ENCODE peak calls at places on chromosomes 12 and 14, in eight cellular contexts. N, A, E, Q, Z, O, R and V are unnamed samples.
A peak's percentile ranks its signal among the peaks of the same experiment; 100 is the strongest.

GRCh38 chr14:89635615-89636014 is 218.6 kb upstream of the FOXN3 start:
- DNase-seq in A (no peak), Q (no peak), Z (no peak), N (no peak), O (no peak), E (no peak), R (no peak), V (no peak)

GRCh38 chr12:103169-103981 is 36.8 kb downstream of the IQSEC3 start:
- DNase-seq in N (no peak), O (peak; percentile 90), Q (no peak), E (peak; percentile 79), A (no peak), R (peak; percentile 44), Z (no peak), V (no peak)

GRCh38 chr12:75561921-75562320 is 50.5 kb upstream of the KRR1 start:
- DNase-seq in E (no peak), Q (no peak), R (no peak), N (no peak), O (no peak), A (no peak), Z (no peak), V (no peak)

GRCh38 chr14:81536125-81536771 is 2.6 kb upstream of the SEL1L start:
- DNase-seq in Z (no peak), O (no peak), A (peak; percentile 19), Q (no peak), N (no peak), E (no peak), R (no peak), V (no peak)

GRCh38 chr14:74459289-74459946 is 33.4 kb upstream of the SYNDIG1L start:
- DNase-seq in N (no peak), O (peak; percentile 81), R (no peak), E (peak; percentile 47), Q (no peak), A (no peak), Z (no peak), V (no peak)

GRCh38 chr12:11829764-11830194 is 180.3 kb downstream of the ETV6 start:
- DNase-seq in E (no peak), R (no peak), A (no peak), Z (no peak), O (no peak), Q (no peak), N (no peak), V (no peak)

GRCh38 chr14:101078892-101079221 is 175.3 kb upstream of the RTL1 start:
- DNase-seq in A (no peak), Q (peak; percentile 5), N (peak; percentile 10), Z (peak; percentile 61), E (no peak), O (no peak), R (no peak), V (no peak)

GRCh38 chr12:123952037-123952436 is 20.6 kb downstream of the CCDC92 start:
- DNase-seq in E (no peak), R (no peak), Q (no peak), N (no peak), A (no peak), Z (no peak), O (no peak), V (no peak)

GRCh38 chr14:57420033-57420432 is 29.6 kb downstream of the NAA30 start:
- DNase-seq in E (no peak), N (no peak), O (no peak), Q (no peak), A (no peak), R (no peak), Z (no peak), V (no peak)

GRCh38 chr12:2944401-2945047 is 14.7 kb upstream of the TEAD4 start:
- DNase-seq in Q (peak; percentile 72), O (peak; percentile 93), N (peak; percentile 33), A (peak; percentile 49), R (peak; percentile 34), E (peak; percentile 69), Z (no peak), V (no peak)

GRCh38 chr12:54393350-54393655 is 8.8 kb upstream of the ZNF385A start:
- DNase-seq in Z (no peak), O (no peak), E (no peak), R (no peak), Q (no peak), N (no peak), A (no peak), V (no peak)

GRCh38 chr12:56040151-56040550 is 1.6 kb upstream of the RPS26 start:
- DNase-seq in R (no peak), Z (no peak), O (no peak), N (no peak), Q (no peak), A (no peak), E (no peak), V (no peak)

GRCh38 chr12:96828169-96828789 is 78.8 kb upstream of the NEDD1 start:
- DNase-seq in N (no peak), Z (no peak), E (no peak), O (peak; percentile 12), Q (no peak), R (no peak), A (no peak), V (no peak)

GRCh38 chr14:28767851-28768548 is 1.4 kb downstream of the FOXG1 start:
- DNase-seq in O (peak; percentile 94), Z (no peak), E (peak; percentile 20), N (no peak), R (no peak), Q (no peak), A (no peak), V (no peak)

GRCh38 chr12:120012067-120012621 is 23.1 kb downstream of the BICDL1 start:
- DNase-seq in O (peak; percentile 78), R (peak; percentile 18), E (peak; percentile 28), Q (no peak), Z (no peak), A (no peak), N (no peak), V (no peak)

GRCh38 chr12:47391566-47391965 is 311.8 kb upstream of the AMIGO2 start:
- DNase-seq in Q (peak; percentile 26), R (no peak), O (no peak), N (no peak), E (no peak), A (no peak), Z (no peak), V (no peak)

DNA sequence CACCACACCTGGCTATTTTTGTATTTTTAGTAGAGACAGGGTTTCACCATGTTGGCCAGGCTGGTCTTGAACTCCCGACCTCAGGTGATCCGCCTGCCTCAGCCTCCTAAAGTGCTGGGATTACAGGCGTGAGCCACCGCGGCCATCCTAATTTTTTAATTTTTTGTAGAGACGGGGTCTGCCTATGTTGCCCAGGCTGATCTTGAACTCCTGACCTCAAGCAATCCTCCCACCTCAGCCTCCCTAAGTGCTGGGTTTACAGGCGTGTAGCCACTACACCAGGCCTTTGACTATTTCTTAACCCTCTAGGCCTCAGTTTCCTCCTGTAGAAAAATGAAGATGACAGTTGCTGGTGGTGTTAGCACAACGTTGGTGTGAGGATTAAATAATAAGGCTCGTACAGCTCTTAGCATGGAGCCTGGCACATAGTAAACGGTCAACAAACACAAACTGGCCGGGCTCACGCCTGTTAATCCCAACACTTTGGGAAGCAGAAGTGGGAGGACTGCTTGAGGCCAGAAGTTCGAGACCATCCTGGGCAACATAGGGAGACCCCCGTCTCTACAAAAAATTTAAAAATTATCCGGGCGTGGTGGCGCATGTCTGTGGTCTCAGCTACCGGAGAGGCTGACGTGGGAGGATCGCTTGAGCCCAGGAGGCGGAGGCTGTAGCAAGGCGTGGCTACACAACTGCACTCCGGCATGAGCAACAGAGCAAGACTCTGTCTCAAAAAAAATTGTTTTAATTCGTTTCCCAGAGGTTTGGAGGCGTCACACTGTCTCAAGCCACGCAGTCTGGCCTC is 979 bp downstream of the DDX54 start:
- DNase-seq in O (peak; percentile 19), E (no peak), N (no peak), R (peak; percentile 65), Z (no peak), Q (no peak), A (no peak), V (peak; percentile 68)
- TF ChIP-seq POLR2AphosphoS5 in O (no peak), E (no peak), N (no peak), R (no peak), Z (no peak), Q (no peak), A (no peak), V (no peak)

DNA sequence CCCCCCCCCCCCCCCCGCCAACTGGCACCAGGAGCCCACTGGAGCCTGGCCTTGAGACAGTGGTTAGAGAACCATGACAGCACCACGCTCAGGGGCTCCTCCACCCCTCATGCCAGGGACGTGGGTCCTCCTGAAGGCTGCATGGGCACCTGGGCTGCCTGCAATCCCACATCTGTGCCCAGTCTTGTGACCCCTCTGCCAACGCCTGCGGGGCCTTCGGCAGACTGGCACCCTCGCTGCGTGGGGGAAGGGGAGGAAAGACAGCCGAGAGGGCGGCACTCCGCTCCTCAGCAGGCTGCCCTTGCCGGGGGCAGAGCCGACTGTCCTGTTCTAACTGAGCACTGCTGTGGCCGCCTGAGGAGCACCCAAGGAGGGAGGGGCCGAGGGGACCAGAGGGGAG is 6.0 kb downstream of the LRTM2 start:
- DNase-seq in R (no peak), E (no peak), A (no peak), Z (no peak), Q (no peak), O (no peak), N (no peak), V (no peak)
- H3K27ac ChIP-seq in R (no peak overlapping the region), E (no peak overlapping the region), A (no peak overlapping the region), Z (no peak overlapping the region), Q (no peak overlapping the region), O (no peak overlapping the region), N (no peak overlapping the region), V (no peak overlapping the region)

DNA sequence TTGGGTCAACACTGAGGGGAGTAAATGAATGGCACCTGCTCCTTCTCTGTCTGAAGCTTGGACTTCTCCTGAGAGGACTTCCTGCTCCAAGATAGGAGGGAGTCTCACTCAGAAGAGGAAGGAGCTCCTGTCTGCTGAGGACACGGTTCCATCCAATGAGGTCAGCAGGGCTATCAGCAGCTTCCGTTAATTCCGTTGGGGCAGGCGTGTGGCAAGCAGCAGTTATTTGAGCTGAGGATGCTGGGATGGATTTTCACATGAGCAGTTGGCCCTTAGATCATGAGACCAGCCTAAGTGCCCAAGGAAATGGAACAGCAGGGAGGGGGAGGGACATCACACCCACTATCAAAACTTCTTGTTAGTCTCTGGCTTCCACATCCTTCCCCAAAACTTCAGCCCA is 159.0 kb upstream of the PZP start:
- DNase-seq in R (no peak), Z (no peak), O (no peak), E (no peak), A (no peak), Q (no peak), N (no peak), V (no peak)
- TF ChIP-seq POLR2AphosphoS5 in R (no peak), Z (no peak), O (no peak), E (no peak), A (no peak), Q (no peak), N (no peak), V (no peak)

GRCh38 chr14:23559010-23559920 is 3.2 kb downstream of the THTPA start:
- DNase-seq in E (peak; percentile 68), Q (peak; percentile 59), A (no peak), N (no peak), O (peak; percentile 93), Z (no peak), R (no peak), V (no peak)

GRCh38 chr14:23559921-23560520 is 4.0 kb downstream of the THTPA start:
- DNase-seq in Q (no peak), N (no peak), Z (no peak), A (no peak), R (no peak), O (no peak), E (no peak), V (no peak)

GRCh38 chr14:23557946-23558345 is 1.9 kb downstream of the THTPA start:
- DNase-seq in A (no peak), Q (no peak), Z (no peak), E (no peak), R (no peak), O (no peak), N (no peak), V (no peak)

GRCh38 chr14:23557521-23557920 is 1.4 kb downstream of the THTPA start:
- DNase-seq in A (no peak), Q (no peak), Z (no peak), E (no peak), N (no peak), O (no peak), R (no peak), V (no peak)

GRCh38 chr14:23558363-23559009 is 2.4 kb downstream of the THTPA start:
- DNase-seq in O (no peak), N (no peak), E (no peak), R (no peak), Q (no peak), A (no peak), Z (no peak), V (no peak)
- H3K27ac ChIP-seq in O (peak overlapping the region; percentile 99), N (no peak overlapping the region), E (no peak overlapping the region), R (no peak overlapping the region), Q (no peak overlapping the region), A (no peak overlapping the region), Z (no peak overlapping the region), V (no peak overlapping the region)